ENCODE peak calls at places on chromosomes 7 and 10, in six cellular contexts. M is bronchial epithelial cell, T is PC-3, O is prostate gland, L is IMR-90, Q is lower lobe of right lung. R is an unnamed sample.

GRCh38 chr7:37833107-37833817 is 15.1 kb upstream of the NME8 start:
- DNase-seq in M (peak; percentile 31), T (peak; percentile 56), O (peak; percentile 20), L (peak; percentile 35), Q (peak; percentile 51), R (peak; percentile 63)

GRCh38 chr10:31739759-31740158 is 188.9 kb downstream of the ARHGAP12 start:
- DNase-seq in M (no peak), T (no peak), O (no peak), L (peak; percentile 52), Q (no peak), R (no peak)

GRCh38 chr7:23622469-23622868 is 25.3 kb downstream of the CCDC126 start:
- DNase-seq in M (peak; percentile 10), T (no peak), O (no peak), L (peak; percentile 76), Q (no peak), R (peak; percentile 15)

GRCh38 chr7:73717991-73718405 is 1.5 kb downstream of the STX1A start:
- DNase-seq in M (peak; percentile 95), T (peak; percentile 95), O (no peak), L (peak; percentile 93), Q (no peak), R (peak; percentile 93)

GRCh38 chr10:60649485-60650271 is 128.6 kb upstream of the CDK1 start:
- DNase-seq in M (no peak), T (peak; percentile 76), O (peak; percentile 49), L (no peak), Q (no peak), R (peak; percentile 9)

GRCh38 chr10:43138757-43139241 is 554 bp downstream of the CSGALNACT2 start:
- DNase-seq in M (peak; percentile 42), T (peak; percentile 39), O (no peak), L (peak; percentile 55), Q (no peak), R (peak; percentile 46)

GRCh38 chr7:39892361-39892760 is 57.7 kb upstream of the CDK13 start:
- DNase-seq in M (peak; percentile 6), T (peak; percentile 43), O (no peak), L (no peak), Q (no peak), R (no peak)

GRCh38 chr10:3631709-3632330 is 153.2 kb downstream of the KLF6 start:
- DNase-seq in M (no peak), T (peak; percentile 56), O (no peak), L (peak; percentile 37), Q (no peak), R (peak; percentile 24)

GRCh38 chr7:16697507-16698199 is 51.7 kb downstream of the BZW2 start:
- DNase-seq in M (no peak), T (no peak), O (no peak), L (peak; percentile 62), Q (no peak), R (no peak)

GRCh38 chr7:35753761-35754603 is 46.9 kb upstream of the SEPTIN7 start:
- DNase-seq in M (no peak), T (no peak), O (no peak), L (peak; percentile 66), Q (no peak), R (no peak)

GRCh38 chr10:33055636-33056035 is 97.6 kb upstream of the ITGB1 start:
- DNase-seq in M (no peak), T (no peak), O (no peak), L (peak; percentile 51), Q (no peak), R (no peak)

GRCh38 chr10:7411671-7412481 is 1.0 kb upstream of the SFMBT2 start:
- DNase-seq in M (no peak), T (no peak), O (peak; percentile 13), L (no peak), Q (peak; percentile 47), R (no peak)

GRCh38 chr10:89216056-89216455 is 8.9 kb upstream of the CH25H start:
- DNase-seq in M (no peak), T (no peak), O (no peak), L (no peak), Q (no peak), R (no peak)

GRCh38 chr10:95408148-95408930 is 117.5 kb upstream of the PDLIM1 start:
- DNase-seq in M (peak; percentile 42), T (peak; percentile 88), O (no peak), L (no peak), Q (no peak), R (peak; percentile 54)

GRCh38 chr7:158018061-158018796 is 569.4 kb downstream of the PTPRN2 start:
- DNase-seq in M (no peak), T (no peak), O (no peak), L (no peak), Q (no peak), R (no peak)

GRCh38 chr7:112252691-112253090 is 46.2 kb downstream of the ZNF277 start:
- DNase-seq in M (no peak), T (no peak), O (no peak), L (no peak), Q (no peak), R (no peak)
- TF ChIP-seq CTCF in M (no peak), T (no peak), O (no peak), L (no peak), Q (no peak), R (no peak)

GRCh38 chr10:65751218-65751617 is 1174.6 kb upstream of the LRRTM3 start:
- DNase-seq in M (peak; percentile 94), T (peak; percentile 94), O (no peak), L (no peak), Q (no peak), R (peak; percentile 84)

GRCh38 chr10:65751896-65752295 is 1173.9 kb upstream of the LRRTM3 start:
- DNase-seq in M (peak; percentile 71), T (no peak), O (no peak), L (no peak), Q (no peak), R (peak; percentile 62)

GRCh38 chr10:65754112-65754511 is 1171.7 kb upstream of the LRRTM3 start:
- DNase-seq in M (peak; percentile 85), T (peak; percentile 34), O (no peak), L (no peak), Q (no peak), R (peak; percentile 73)

DNA sequence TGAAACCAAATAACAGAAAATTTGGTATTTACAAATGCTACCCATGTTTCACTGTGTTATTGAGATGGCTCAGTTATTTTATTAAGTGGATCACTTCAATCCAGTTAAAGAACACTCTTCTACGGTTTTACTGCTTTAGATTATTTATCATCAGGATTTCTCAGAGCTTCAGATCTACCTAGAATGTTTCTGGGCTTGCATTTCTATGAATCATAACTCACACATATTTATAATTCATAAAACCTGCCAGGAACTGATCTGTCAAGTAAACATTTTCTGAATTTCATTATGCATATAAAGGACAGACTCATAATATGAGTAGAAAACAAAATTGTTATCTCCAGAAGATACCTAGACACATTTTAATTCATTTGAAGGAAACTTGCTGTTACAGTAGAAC is 1172.3 kb upstream of the LRRTM3 start:
- DNase-seq in M (peak; percentile 69), T (peak; percentile 88), O (no peak), L (no peak), Q (no peak), R (peak; percentile 34)
- H3K4me3 ChIP-seq in M (no peak overlapping the region), T (peak overlapping the region; percentile 7), O (no peak overlapping the region), L (no peak overlapping the region), Q (no peak overlapping the region), R (no peak overlapping the region)

GRCh38 chr10:81843042-81843441 is 32.0 kb upstream of the NRG3 start:
- DNase-seq in M (no peak), T (no peak), O (no peak), L (no peak), Q (no peak), R (no peak)

GRCh38 chr10:81838950-81839349 is 36.0 kb upstream of the NRG3 start:
- DNase-seq in M (no peak), T (no peak), O (no peak), L (no peak), Q (no peak), R (peak; percentile 1)
- TF ChIP-seq CTCF in M (no peak), T (no peak), O (no peak), L (no peak), Q (no peak), R (no peak)

GRCh38 chr7:119842786-119843185 is 430.2 kb upstream of the KCND2 start:
- DNase-seq in M (no peak), T (no peak), O (no peak), L (no peak), Q (no peak), R (no peak)
- H3K4me3 ChIP-seq in M (no peak overlapping the region), T (no peak overlapping the region), O (no peak overlapping the region), L (no peak overlapping the region), Q (no peak overlapping the region), R (no peak overlapping the region)